ENCODE peak calls at places on chromosome 10, in six cellular contexts. R, J, K, A, P and O are unnamed samples.

GRCh38 chr10:91597397-91597881 is 35.4 kb downstream of the PPP1R3C start:
- DNase-seq in R (peak; percentile 53), J (no peak), K (no peak), A (no peak), P (peak; percentile 42), O (no peak)

GRCh38 chr10:76736848-76737495 is 900.6 kb downstream of the KCNMA1 start:
- DNase-seq in R (no peak), J (no peak), K (no peak), A (no peak), P (peak; percentile 44), O (no peak)

GRCh38 chr10:99235872-99236626 is 397 bp upstream of the HPSE2 start:
- DNase-seq in R (no peak), J (no peak), K (no peak), A (no peak), P (peak; percentile 37), O (no peak)

GRCh38 chr10:103765981-103766380 is 89.4 kb downstream of the SH3PXD2A start:
- DNase-seq in R (peak; percentile 28), J (peak; percentile 77), K (no peak), A (no peak), P (no peak), O (no peak)

GRCh38 chr10:112880633-112881530 is 69.2 kb upstream of the TCF7L2 start:
- DNase-seq in R (no peak), J (no peak), K (no peak), A (no peak), P (no peak), O (no peak)

GRCh38 chr10:114715171-114715670 is 57.1 kb upstream of the ABLIM1 start:
- DNase-seq in R (peak; percentile 89), J (no peak), K (peak; percentile 93), A (no peak), P (peak; percentile 60), O (peak; percentile 22)

GRCh38 chr10:89118091-89118490 is 89.0 kb downstream of the CH25H start:
- DNase-seq in R (peak; percentile 88), J (no peak), K (no peak), A (peak; percentile 47), P (peak; percentile 67), O (no peak)

GRCh38 chr10:79057481-79058275 is 11.1 kb upstream of the ZMIZ1 start:
- DNase-seq in R (no peak), J (no peak), K (no peak), A (no peak), P (no peak), O (no peak)

GRCh38 chr10:130723704-130724103 is 587.5 kb downstream of the GLRX3 start:
- DNase-seq in R (no peak), J (no peak), K (no peak), A (no peak), P (no peak), O (no peak)

GRCh38 chr10:101291254-101292193 is 62.3 kb upstream of the LBX1 start:
- DNase-seq in R (no peak), J (peak; percentile 35), K (peak; percentile 33), A (no peak), P (peak; percentile 54), O (no peak)

GRCh38 chr10:84706875-84707274 is 378.5 kb downstream of the CCSER2 start:
- DNase-seq in R (peak; percentile 1), J (no peak), K (no peak), A (no peak), P (peak; percentile 23), O (no peak)

GRCh38 chr10:16787361-16787791 is 29.8 kb downstream of the RSU1 start:
- DNase-seq in R (no peak), J (no peak), K (no peak), A (no peak), P (no peak), O (no peak)

GRCh38 chr10:27742926-27743735 is 2.5 kb downstream of the MKX start:
- DNase-seq in R (peak; percentile 30), J (peak; percentile 20), K (peak; percentile 12), A (no peak), P (peak; percentile 71), O (no peak)

GRCh38 chr10:71814923-71815411 is 36.1 kb downstream of the PSAP start:
- DNase-seq in R (no peak), J (no peak), K (no peak), A (no peak), P (no peak), O (no peak)

GRCh38 chr10:78896169-78896931 is 172.4 kb upstream of the ZMIZ1 start:
- DNase-seq in R (no peak), J (no peak), K (no peak), A (no peak), P (no peak), O (no peak)

GRCh38 chr10:80118669-80119068 is 13.9 kb upstream of the PLAC9 start:
- DNase-seq in R (no peak), J (no peak), K (no peak), A (no peak), P (no peak), O (no peak)

GRCh38 chr10:79410315-79411094 is 34.9 kb downstream of the ZCCHC24 start:
- DNase-seq in R (no peak), J (no peak), K (no peak), A (no peak), P (no peak), O (no peak)

GRCh38 chr10:124221356-124222297 is 128.2 kb upstream of the CHST15 start:
- DNase-seq in R (peak; percentile 72), J (peak; percentile 78), K (peak; percentile 21), A (no peak), P (no peak), O (no peak)

GRCh38 chr10:124220971-124221355 is 127.6 kb upstream of the CHST15 start:
- DNase-seq in R (no peak), J (no peak), K (no peak), A (no peak), P (no peak), O (no peak)

GRCh38 chr10:124222298-124223000 is 129.1 kb upstream of the CHST15 start:
- DNase-seq in R (no peak), J (no peak), K (peak; percentile 7), A (no peak), P (no peak), O (no peak)

GRCh38 chr10:124219655-124220054 is 126.3 kb upstream of the CHST15 start:
- DNase-seq in R (no peak), J (no peak), K (no peak), A (no peak), P (no peak), O (no peak)

DNA sequence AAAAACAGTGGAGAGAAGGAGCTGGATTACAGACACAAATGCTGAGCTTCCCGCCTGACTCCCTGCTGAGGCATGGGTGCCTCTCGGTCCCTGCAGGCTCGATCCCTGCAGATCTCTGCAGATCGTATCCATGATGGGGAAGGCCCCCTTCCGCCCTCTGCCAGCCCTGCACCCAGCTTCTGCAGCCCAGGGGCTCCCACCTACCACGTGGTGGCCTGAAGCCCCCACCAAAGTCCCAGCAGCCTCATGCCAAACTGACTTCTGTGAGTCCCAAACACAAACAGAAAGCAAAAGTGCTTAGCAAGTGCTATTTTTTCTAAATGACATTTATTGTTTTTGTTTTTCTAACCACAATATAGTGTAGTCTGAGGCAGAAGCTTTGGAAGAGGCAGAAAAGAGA is 127.1 kb upstream of the CHST15 start:
- DNase-seq in R (no peak), J (peak; percentile 42), K (no peak), A (no peak), P (no peak), O (no peak)
- H3K4me2 ChIP-seq in R (no peak overlapping the region), J (peak overlapping the region; percentile 52), K (no peak overlapping the region), A (no peak overlapping the region), P (no peak overlapping the region), O (no peak overlapping the region)

DNA sequence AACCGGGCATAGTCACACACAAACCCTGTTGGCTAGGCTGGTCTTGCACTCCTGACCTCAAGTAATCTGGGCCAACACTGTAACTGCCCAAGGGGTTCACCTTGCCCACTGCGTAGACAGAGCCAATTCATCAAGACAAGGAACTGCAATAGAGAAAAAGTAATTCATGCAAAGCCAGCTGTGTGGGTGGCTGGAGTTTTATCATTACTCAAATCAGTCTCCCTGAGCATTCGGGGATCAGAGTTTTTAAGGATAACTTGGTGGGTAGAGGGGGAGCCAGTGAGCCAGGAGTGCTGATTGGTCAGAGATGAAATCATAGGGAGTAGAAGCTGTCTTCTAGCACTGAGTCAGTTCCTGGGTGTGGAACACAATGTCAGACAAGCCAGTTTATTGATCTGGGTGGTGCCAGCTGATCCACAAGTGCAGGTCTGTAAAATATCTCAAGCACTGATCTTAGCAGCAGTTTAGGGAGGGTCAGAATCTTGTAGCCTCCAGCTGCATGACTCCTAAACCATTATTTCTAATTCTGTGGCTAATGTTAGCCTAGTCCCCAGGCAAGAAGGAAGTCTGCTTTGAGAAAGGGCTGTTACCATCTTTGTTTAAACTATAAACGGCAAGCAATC is 15.6 kb upstream of the FXYD4 start:
- DNase-seq in R (peak; percentile 67), J (no peak), K (no peak), A (peak; percentile 83), P (peak; percentile 48), O (peak; percentile 100)
- H2AFZ ChIP-seq in R (no peak overlapping the region), J (no peak overlapping the region), K (no peak overlapping the region), A (no peak overlapping the region), P (peak overlapping the region; percentile 11), O (no peak overlapping the region)

GRCh38 chr10:69572159-69573055 is 815 bp downstream of the NEUROG3 start:
- DNase-seq in R (peak; percentile 5), J (no peak), K (no peak), A (no peak), P (peak; percentile 22), O (peak; percentile 1)

GRCh38 chr10:69569144-69569934 is 3.9 kb downstream of the NEUROG3 start:
- DNase-seq in R (no peak), J (no peak), K (no peak), A (no peak), P (no peak), O (no peak)

GRCh38 chr10:69573056-69573806 is at the start of gene NEUROG3:
- DNase-seq in R (no peak), J (peak; percentile 23), K (no peak), A (no peak), P (no peak), O (peak; percentile 31)

GRCh38 chr10:69570050-69570816 is 3.0 kb downstream of the NEUROG3 start:
- DNase-seq in R (no peak), J (no peak), K (no peak), A (no peak), P (no peak), O (no peak)

DNA sequence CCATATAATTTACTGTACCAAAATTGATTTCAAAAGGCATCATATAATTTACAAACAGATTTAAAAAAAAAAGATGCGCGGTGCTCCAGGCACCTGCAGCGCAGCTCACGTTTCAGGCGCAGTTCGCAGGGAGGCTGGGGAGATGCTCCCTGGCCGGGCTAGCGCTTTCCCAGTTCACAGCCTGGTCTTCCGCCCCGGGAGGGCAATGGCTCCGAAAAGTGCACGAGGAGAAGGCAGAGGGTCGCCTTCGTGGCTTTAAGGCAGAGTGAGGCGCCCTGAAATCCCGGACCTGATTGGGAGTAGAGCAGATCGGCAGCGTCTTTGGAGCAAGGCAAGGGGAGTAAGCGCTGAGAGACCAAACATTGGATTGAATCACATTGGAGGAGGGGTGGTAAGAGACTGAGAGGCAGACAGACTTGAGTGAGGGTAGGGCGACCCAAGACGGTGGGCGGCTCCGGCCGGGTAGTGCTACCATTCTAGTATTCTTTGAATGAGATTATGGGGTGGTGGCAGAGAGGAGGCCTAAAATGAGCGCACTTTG is 1.5 kb downstream of the NEUROG3 start:
- DNase-seq in R (no peak), J (no peak), K (no peak), A (no peak), P (no peak), O (no peak)
- TF ChIP-seq EZH2 in R (peak; percentile 49), J (no peak), K (no peak), A (no peak), P (no peak), O (no peak)

GRCh38 chr10:62045765-62046521 is 144.4 kb downstream of the ARID5B start:
- DNase-seq in R (peak; percentile 97), J (peak; percentile 16), K (peak; percentile 87), A (no peak), P (peak; percentile 91), O (peak; percentile 44)
- H3K4me2 ChIP-seq in R (peak overlapping the region; percentile 39), J (peak overlapping the region; percentile 71), K (peak overlapping the region; percentile 82), A (no peak overlapping the region), P (peak overlapping the region; percentile 87), O (peak overlapping the region; percentile 24)